ENCODE peak calls at places on chromosome 13, in seven cellular contexts. Y, R, O, D, N, E and P are unnamed samples.

GRCh38 chr13:27188239-27188638 is 16.6 kb upstream of the USP12 start:
- DNase-seq in R (no peak), N (no peak), E (no peak), D (no peak), Y (no peak), O (no peak), P (no peak)

GRCh38 chr13:51341232-51341631 is 1.7 kb downstream of the SERPINE3 start:
- DNase-seq in Y (no peak), N (no peak), O (no peak), D (no peak), E (no peak), R (no peak), P (no peak)

GRCh38 chr13:113022391-113023216 is 53.6 kb downstream of the MCF2L start:
- DNase-seq in D (no peak), N (no peak), R (no peak), Y (no peak), E (no peak), O (no peak), P (no peak)

GRCh38 chr13:114015608-114016295 is 41.9 kb upstream of the C13orf46 start:
- DNase-seq in O (peak), R (peak), E (no peak), D (peak), N (no peak), Y (no peak), P (peak)

GRCh38 chr13:104137416-104137815 is 1071.2 kb upstream of the SLC10A2 start:
- DNase-seq in N (no peak), D (no peak), R (no peak), O (no peak), E (no peak), Y (no peak), P (no peak)

GRCh38 chr13:41418751-41419150 is 38.6 kb upstream of the RGCC start:
- DNase-seq in Y (no peak), O (no peak), E (no peak), D (no peak), N (no peak), R (peak), P (no peak)

GRCh38 chr13:50866817-50867640 is 23.5 kb upstream of the DLEU7 start:
- DNase-seq in R (no peak), E (no peak), Y (no peak), D (no peak), O (no peak), N (no peak), P (no peak)

GRCh38 chr13:23979361-23980159 is 82.3 kb upstream of the C1QTNF9B start:
- DNase-seq in R (peak), N (peak), E (peak), O (peak), Y (no peak), D (peak), P (peak)

GRCh38 chr13:45381196-45381595 is 37.0 kb downstream of the SLC25A30 start:
- DNase-seq in R (no peak), E (no peak), D (no peak), O (no peak), N (no peak), Y (no peak), P (no peak)

DNA sequence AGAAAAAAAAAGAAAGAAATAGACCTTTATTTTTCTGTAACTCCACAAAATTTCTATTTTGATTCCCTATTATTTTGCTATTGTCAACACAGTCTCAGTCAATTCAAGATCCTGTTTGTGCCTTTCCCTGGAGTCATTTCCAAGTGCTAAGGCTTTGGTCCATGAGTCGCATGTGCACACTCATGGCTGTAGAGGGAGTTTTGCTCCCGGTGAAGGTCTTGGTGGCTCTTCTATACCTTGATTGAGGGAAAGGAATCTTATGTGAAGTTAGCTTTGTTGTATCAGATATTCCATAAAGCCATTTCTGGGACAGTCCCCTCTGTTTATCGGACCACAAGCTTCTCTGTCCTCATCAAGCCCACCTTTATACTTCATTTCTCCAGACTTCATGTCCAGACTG is 58.7 kb upstream of the ALOX5AP start:
- DNase-seq in N (no peak), R (peak), Y (no peak), E (no peak), O (peak), D (no peak), P (peak)
- TF ChIP-seq CTCF in N (peak), R (peak), Y (no peak), E (no peak), O (peak), D (no peak), P (peak)

DNA sequence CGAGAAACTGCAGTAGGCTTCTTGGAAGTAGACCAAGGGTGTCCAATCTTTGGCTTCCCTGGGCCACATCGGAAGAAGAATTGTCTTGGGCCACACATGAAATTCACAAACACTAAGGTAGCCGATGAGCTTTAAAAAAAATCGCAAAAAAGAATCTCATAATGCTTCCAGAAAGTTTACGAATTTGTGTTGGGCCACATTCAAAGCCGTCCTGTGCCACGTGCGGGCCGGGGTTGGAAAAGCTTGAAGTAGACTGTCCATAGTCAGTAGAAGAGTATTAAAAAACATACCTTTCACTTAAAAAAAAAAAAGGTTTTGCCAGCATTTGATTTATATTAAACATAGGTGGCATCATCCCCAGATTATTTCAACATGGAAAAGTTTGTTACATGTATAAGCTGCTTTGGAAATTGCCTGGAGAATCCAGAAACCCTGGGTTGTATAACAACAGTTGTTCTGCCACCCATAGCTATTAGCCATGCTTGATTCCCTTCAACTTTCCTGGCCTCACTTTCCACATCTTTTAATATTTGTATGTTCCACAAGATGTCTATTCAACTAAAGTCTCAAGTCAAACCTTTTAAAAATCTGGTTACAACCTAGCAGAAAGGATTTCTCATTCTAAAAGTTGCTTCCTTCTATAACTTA is 1.0 kb downstream of the IFT88 start:
- DNase-seq in R (no peak), E (no peak), O (no peak), N (no peak), Y (no peak), D (no peak), P (no peak)
- H3K4me3 ChIP-seq in R (peak), E (peak), O (peak), N (peak), Y (peak), D (peak), P (peak)

DNA sequence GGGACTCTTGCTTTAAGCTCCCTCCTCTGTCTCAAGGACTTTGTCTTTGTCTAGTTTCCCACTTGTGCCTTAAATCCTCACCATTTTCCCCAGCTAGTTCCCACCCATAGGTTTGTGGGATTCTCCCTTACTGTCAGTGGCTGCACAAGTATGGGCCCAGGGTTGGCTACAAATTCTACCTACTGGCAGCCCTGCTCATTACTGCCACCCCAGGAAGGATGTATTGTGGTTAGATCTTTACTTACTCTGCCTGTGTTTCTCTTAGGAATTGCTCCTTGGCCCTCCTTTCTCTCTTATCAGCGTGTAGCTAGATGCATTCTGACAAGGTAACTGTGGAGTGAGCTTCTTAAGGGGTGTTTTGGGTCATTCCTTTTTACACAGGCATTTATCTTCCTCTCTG is 413.5 kb upstream of the PCDH9 start:
- DNase-seq in Y (no peak), N (no peak), E (no peak), D (no peak), R (no peak), O (no peak), P (no peak)
- TF ChIP-seq CTCF in Y (no peak), N (no peak), E (no peak), D (no peak), R (no peak), O (no peak), P (no peak)

DNA sequence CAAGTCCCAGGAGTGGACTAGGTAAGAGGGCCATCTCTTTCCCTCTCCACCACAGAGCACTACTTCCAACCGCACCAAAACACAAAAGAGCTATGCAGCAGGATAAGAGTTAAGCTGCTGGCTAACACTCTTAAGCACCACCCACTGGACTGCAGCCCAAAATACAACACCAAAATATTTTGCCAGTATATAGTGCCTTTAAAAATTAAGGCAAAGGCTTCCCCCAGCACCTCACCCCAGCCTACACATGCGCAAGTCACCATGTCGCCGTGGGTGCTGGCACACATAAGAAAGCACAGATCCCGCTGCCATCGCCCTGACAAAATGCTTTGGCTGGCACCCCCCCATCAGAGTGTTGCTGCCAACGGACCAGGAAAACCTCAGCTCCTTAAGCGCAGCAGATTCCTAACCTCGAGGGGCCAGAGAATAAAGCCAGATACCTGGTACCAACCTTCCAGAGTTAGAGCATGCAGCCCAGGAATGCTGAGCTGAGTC is 608.3 kb downstream of the PCDH17 start:
- DNase-seq in Y (no peak), R (no peak), D (no peak), O (no peak), E (no peak), N (no peak), P (no peak)
- H3K4me3 ChIP-seq in Y (no peak), R (no peak), D (no peak), O (no peak), E (no peak), N (no peak), P (no peak)

DNA sequence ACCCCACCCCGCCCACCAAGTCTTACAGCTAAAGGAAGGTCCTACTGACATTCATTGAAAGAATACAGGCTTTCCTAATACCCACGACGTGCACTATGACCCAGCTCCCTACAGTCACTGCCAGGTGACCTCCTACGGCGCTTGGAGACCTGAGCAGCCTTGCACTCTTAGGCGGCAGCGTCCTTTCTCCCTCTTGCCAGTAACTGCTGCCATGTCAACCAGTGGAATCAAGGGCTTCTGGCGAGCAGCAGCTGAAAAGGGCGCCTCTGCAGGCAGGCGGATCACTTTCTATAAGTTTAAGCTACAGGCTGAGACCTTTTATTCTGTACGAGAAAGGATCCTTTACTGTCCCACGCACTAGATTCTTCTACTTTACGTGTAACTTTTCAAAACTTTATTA is 2.0 kb downstream of the KCTD12 start:
- DNase-seq in O (no peak), R (peak), E (peak), N (no peak), D (peak), Y (no peak), P (peak)
- TF ChIP-seq CTCF in O (no peak), R (peak), E (peak), N (no peak), D (peak), Y (no peak), P (peak)